ENCODE peak calls at places on chromosomes 1 and 21, in seven cellular contexts. One of them, this sample, is unnamed.

GRCh38 chr1:34844252-34844634 is 15.3 kb downstream of the SMIM12 start:
- DNase-seq in bronchial epithelial cell: peak
- DNase-seq in BE2C: no peak
- DNase-seq in CD8-positive, alpha-beta T cell: no peak
- DNase-seq in kidney epithelial cell: no peak
- DNase-seq in breast epithelium: no peak
- DNase-seq in body of pancreas: no peak
- DNase-seq in this sample: no peak

GRCh38 chr1:30763654-30764248 is 6.2 kb upstream of the LAPTM5 start:
- DNase-seq in kidney epithelial cell: peak
- DNase-seq in CD8-positive, alpha-beta T cell: no peak
- DNase-seq in BE2C: no peak
- DNase-seq in body of pancreas: no peak
- DNase-seq in breast epithelium: no peak
- DNase-seq in bronchial epithelial cell: no peak
- DNase-seq in this sample: no peak

GRCh38 chr1:40630488-40631223 is 34.8 kb downstream of the RIMS3 start:
- DNase-seq in BE2C: peak
- DNase-seq in body of pancreas: peak
- DNase-seq in kidney epithelial cell: no peak
- DNase-seq in breast epithelium: no peak
- DNase-seq in CD8-positive, alpha-beta T cell: no peak
- DNase-seq in bronchial epithelial cell: peak
- DNase-seq in this sample: no peak

GRCh38 chr1:42981406-42981805 is 22.7 kb upstream of the SLC2A1 start:
- DNase-seq in breast epithelium: no peak
- DNase-seq in CD8-positive, alpha-beta T cell: no peak
- DNase-seq in bronchial epithelial cell: no peak
- DNase-seq in body of pancreas: no peak
- DNase-seq in kidney epithelial cell: no peak
- DNase-seq in BE2C: no peak
- DNase-seq in this sample: no peak

GRCh38 chr21:32412162-32412997 is at the start of gene EVA1C:
- DNase-seq in CD8-positive, alpha-beta T cell: peak
- DNase-seq in kidney epithelial cell: no peak
- DNase-seq in bronchial epithelial cell: peak
- DNase-seq in BE2C: peak
- DNase-seq in breast epithelium: peak
- DNase-seq in body of pancreas: peak
- DNase-seq in this sample: no peak

GRCh38 chr1:228983231-228983660 is 248.0 kb downstream of the RHOU start:
- DNase-seq in CD8-positive, alpha-beta T cell: no peak
- DNase-seq in bronchial epithelial cell: no peak
- DNase-seq in breast epithelium: no peak
- DNase-seq in kidney epithelial cell: no peak
- DNase-seq in body of pancreas: no peak
- DNase-seq in BE2C: no peak
- DNase-seq in this sample: no peak

GRCh38 chr21:33682992-33683627 is 40.8 kb downstream of the ITSN1 start:
- DNase-seq in body of pancreas: no peak
- DNase-seq in BE2C: no peak
- DNase-seq in kidney epithelial cell: peak
- DNase-seq in breast epithelium: no peak
- DNase-seq in bronchial epithelial cell: peak
- DNase-seq in CD8-positive, alpha-beta T cell: no peak
- DNase-seq in this sample: peak

GRCh38 chr1:106677721-106678120 is 378.8 kb upstream of the PRMT6 start:
- DNase-seq in bronchial epithelial cell: no peak
- DNase-seq in kidney epithelial cell: no peak
- DNase-seq in breast epithelium: no peak
- DNase-seq in BE2C: no peak
- DNase-seq in body of pancreas: no peak
- DNase-seq in CD8-positive, alpha-beta T cell: no peak
- DNase-seq in this sample: peak

GRCh38 chr1:35539073-35539823 is 18.0 kb downstream of the KIAA0319L start:
- DNase-seq in BE2C: no peak
- DNase-seq in CD8-positive, alpha-beta T cell: no peak
- DNase-seq in breast epithelium: no peak
- DNase-seq in kidney epithelial cell: no peak
- DNase-seq in body of pancreas: no peak
- DNase-seq in bronchial epithelial cell: peak
- DNase-seq in this sample: no peak

GRCh38 chr21:34545079-34545884 is 33.3 kb upstream of the KCNE1 start:
- DNase-seq in body of pancreas: peak
- DNase-seq in CD8-positive, alpha-beta T cell: no peak
- DNase-seq in BE2C: no peak
- DNase-seq in breast epithelium: peak
- DNase-seq in bronchial epithelial cell: peak
- DNase-seq in kidney epithelial cell: peak
- DNase-seq in this sample: no peak

GRCh38 chr1:31054349-31054748 is 11.2 kb downstream of the PUM1 start:
- DNase-seq in body of pancreas: no peak
- DNase-seq in CD8-positive, alpha-beta T cell: no peak
- DNase-seq in kidney epithelial cell: no peak
- DNase-seq in bronchial epithelial cell: no peak
- DNase-seq in breast epithelium: no peak
- DNase-seq in BE2C: no peak
- DNase-seq in this sample: no peak

GRCh38 chr1:145926706-145927072 is 595 bp downstream of the RBM8A start:
- DNase-seq in kidney epithelial cell: no peak
- DNase-seq in BE2C: no peak
- DNase-seq in CD8-positive, alpha-beta T cell: no peak
- DNase-seq in body of pancreas: no peak
- DNase-seq in breast epithelium: no peak
- DNase-seq in bronchial epithelial cell: no peak
- DNase-seq in this sample: no peak

GRCh38 chr1:221039616-221040015 is 160.4 kb downstream of the HLX start:
- DNase-seq in kidney epithelial cell: no peak
- DNase-seq in BE2C: peak
- DNase-seq in bronchial epithelial cell: no peak
- DNase-seq in body of pancreas: no peak
- DNase-seq in breast epithelium: no peak
- DNase-seq in CD8-positive, alpha-beta T cell: no peak
- DNase-seq in this sample: no peak

GRCh38 chr1:13556224-13556764 is 27.3 kb upstream of the PDPN start:
- DNase-seq in CD8-positive, alpha-beta T cell: no peak
- DNase-seq in breast epithelium: no peak
- DNase-seq in body of pancreas: no peak
- DNase-seq in kidney epithelial cell: no peak
- DNase-seq in bronchial epithelial cell: no peak
- DNase-seq in BE2C: no peak
- DNase-seq in this sample: no peak

GRCh38 chr1:186682721-186683120 is 2.5 kb upstream of the PTGS2 start:
- DNase-seq in breast epithelium: no peak
- DNase-seq in bronchial epithelial cell: peak
- DNase-seq in body of pancreas: no peak
- DNase-seq in kidney epithelial cell: no peak
- DNase-seq in CD8-positive, alpha-beta T cell: no peak
- DNase-seq in BE2C: no peak
- DNase-seq in this sample: no peak
- TF ChIP-seq CTCF in breast epithelium: no peak
- TF ChIP-seq CTCF in bronchial epithelial cell: peak
- TF ChIP-seq CTCF in body of pancreas: no peak
- TF ChIP-seq CTCF in kidney epithelial cell: peak
- TF ChIP-seq CTCF in CD8-positive, alpha-beta T cell: no peak
- TF ChIP-seq CTCF in BE2C: no peak
- TF ChIP-seq CTCF in this sample: peak

DNA sequence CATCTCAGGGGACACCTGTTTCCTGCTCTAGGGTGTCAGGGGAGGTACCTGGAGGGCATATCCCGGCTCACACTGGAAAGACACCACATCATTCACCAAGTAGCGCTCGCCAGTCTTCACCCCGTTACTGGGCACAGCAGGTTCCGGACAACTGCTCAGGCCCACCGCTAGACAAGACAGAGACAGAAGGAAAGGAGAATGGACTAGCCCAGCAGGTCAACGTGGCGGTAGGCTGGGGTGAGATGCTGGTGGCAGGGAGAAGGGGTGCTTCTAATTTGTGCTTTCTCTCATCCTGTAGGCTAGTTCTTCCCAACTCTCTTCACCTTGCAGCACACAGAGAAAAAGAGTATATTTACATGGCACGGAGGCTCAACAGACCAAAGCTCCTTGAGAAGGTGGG is 145.0 kb downstream of the ZSCAN20 start:
- DNase-seq in body of pancreas: no peak
- DNase-seq in BE2C: no peak
- DNase-seq in breast epithelium: no peak
- DNase-seq in kidney epithelial cell: no peak
- DNase-seq in bronchial epithelial cell: no peak
- DNase-seq in CD8-positive, alpha-beta T cell: no peak
- DNase-seq in this sample: no peak
- H3K4me3 ChIP-seq in body of pancreas: no peak
- H3K4me3 ChIP-seq in BE2C: no peak
- H3K4me3 ChIP-seq in breast epithelium: no peak
- H3K4me3 ChIP-seq in kidney epithelial cell: no peak
- H3K4me3 ChIP-seq in bronchial epithelial cell: no peak
- H3K4me3 ChIP-seq in CD8-positive, alpha-beta T cell: no peak
- H3K4me3 ChIP-seq in this sample: no peak

GRCh38 chr1:11357291-11357690 is 84.3 kb downstream of the UBIAD1 start:
- DNase-seq in CD8-positive, alpha-beta T cell: no peak
- DNase-seq in body of pancreas: no peak
- DNase-seq in bronchial epithelial cell: no peak
- DNase-seq in kidney epithelial cell: no peak
- DNase-seq in breast epithelium: no peak
- DNase-seq in BE2C: no peak
- DNase-seq in this sample: no peak

GRCh38 chr1:11352058-11352715 is 79.2 kb downstream of the UBIAD1 start:
- DNase-seq in body of pancreas: no peak
- DNase-seq in CD8-positive, alpha-beta T cell: no peak
- DNase-seq in kidney epithelial cell: no peak
- DNase-seq in bronchial epithelial cell: no peak
- DNase-seq in breast epithelium: no peak
- DNase-seq in BE2C: no peak
- DNase-seq in this sample: no peak

GRCh38 chr1:11358991-11359390 is 86.0 kb downstream of the UBIAD1 start:
- DNase-seq in breast epithelium: no peak
- DNase-seq in kidney epithelial cell: no peak
- DNase-seq in CD8-positive, alpha-beta T cell: no peak
- DNase-seq in bronchial epithelial cell: no peak
- DNase-seq in body of pancreas: no peak
- DNase-seq in BE2C: no peak
- DNase-seq in this sample: no peak

GRCh38 chr1:11354893-11355593 is 82.0 kb downstream of the UBIAD1 start:
- DNase-seq in CD8-positive, alpha-beta T cell: no peak
- DNase-seq in breast epithelium: no peak
- DNase-seq in BE2C: no peak
- DNase-seq in body of pancreas: no peak
- DNase-seq in bronchial epithelial cell: no peak
- DNase-seq in kidney epithelial cell: no peak
- DNase-seq in this sample: no peak

DNA sequence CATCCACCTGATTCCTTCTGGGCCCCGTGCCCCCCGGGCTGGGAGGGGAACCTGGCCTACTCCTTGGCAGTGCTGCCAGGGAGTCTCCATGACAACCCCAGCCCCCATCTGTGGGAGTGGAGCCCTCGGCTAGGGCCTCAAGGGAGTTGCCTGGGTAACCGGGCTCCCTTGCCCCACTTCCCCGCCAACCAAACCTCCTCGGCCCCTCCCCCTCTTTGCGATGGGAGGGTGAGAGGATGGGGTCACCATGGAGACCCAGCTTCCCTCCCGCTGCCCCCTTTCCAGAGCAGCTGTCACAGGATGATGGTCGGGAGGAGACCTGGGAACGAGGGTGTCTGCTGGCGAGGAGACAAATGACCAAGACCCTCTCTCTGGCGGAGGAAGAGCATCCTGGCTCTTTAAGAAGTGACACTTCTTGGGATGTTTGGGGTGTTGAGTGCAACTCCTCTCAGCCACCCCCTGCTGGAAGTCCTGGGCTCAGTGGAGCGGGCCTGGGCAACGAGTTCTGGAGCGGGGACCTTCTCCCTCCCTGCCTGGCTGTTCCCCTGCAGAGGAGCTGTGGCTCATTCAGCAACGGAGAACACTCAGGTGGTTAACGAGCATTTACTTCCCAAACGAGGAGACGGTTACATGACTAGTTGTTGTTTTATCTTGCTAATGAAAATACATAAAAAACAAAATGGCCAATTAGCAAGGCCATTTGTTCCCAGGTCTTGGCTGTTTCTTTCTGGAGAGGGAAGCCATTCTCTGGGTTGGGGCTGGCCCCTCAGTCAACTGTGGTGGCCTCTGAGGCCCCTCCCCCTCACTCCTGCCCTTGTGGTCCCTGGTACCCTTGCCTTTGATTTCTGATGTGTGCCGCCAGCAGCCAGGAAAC is 82.8 kb downstream of the UBIAD1 start:
- DNase-seq in bronchial epithelial cell: no peak
- DNase-seq in breast epithelium: no peak
- DNase-seq in kidney epithelial cell: no peak
- DNase-seq in CD8-positive, alpha-beta T cell: no peak
- DNase-seq in BE2C: peak
- DNase-seq in body of pancreas: no peak
- DNase-seq in this sample: no peak
- TF ChIP-seq CTCF in bronchial epithelial cell: no peak
- TF ChIP-seq CTCF in breast epithelium: no peak
- TF ChIP-seq CTCF in kidney epithelial cell: no peak
- TF ChIP-seq CTCF in CD8-positive, alpha-beta T cell: no peak
- TF ChIP-seq CTCF in BE2C: no peak
- TF ChIP-seq CTCF in body of pancreas: no peak
- TF ChIP-seq CTCF in this sample: no peak

GRCh38 chr1:204828352-204828850 is 42.3 kb upstream of the NFASC start:
- DNase-seq in BE2C: peak
- DNase-seq in breast epithelium: peak
- DNase-seq in kidney epithelial cell: no peak
- DNase-seq in CD8-positive, alpha-beta T cell: no peak
- DNase-seq in body of pancreas: peak
- DNase-seq in bronchial epithelial cell: no peak
- DNase-seq in this sample: no peak
- H3K4me3 ChIP-seq in BE2C: peak
- H3K4me3 ChIP-seq in breast epithelium: peak
- H3K4me3 ChIP-seq in kidney epithelial cell: no peak
- H3K4me3 ChIP-seq in CD8-positive, alpha-beta T cell: no peak
- H3K4me3 ChIP-seq in body of pancreas: no peak
- H3K4me3 ChIP-seq in bronchial epithelial cell: no peak
- H3K4me3 ChIP-seq in this sample: peak

GRCh38 chr1:119547306-119547705 is 40.3 kb downstream of the HSD3B1 start:
- DNase-seq in BE2C: no peak
- DNase-seq in kidney epithelial cell: no peak
- DNase-seq in body of pancreas: no peak
- DNase-seq in bronchial epithelial cell: no peak
- DNase-seq in CD8-positive, alpha-beta T cell: no peak
- DNase-seq in breast epithelium: no peak
- DNase-seq in this sample: no peak

GRCh38 chr1:119542492-119542946 is 35.5 kb downstream of the HSD3B1 start:
- DNase-seq in CD8-positive, alpha-beta T cell: no peak
- DNase-seq in BE2C: no peak
- DNase-seq in kidney epithelial cell: no peak
- DNase-seq in body of pancreas: peak
- DNase-seq in breast epithelium: no peak
- DNase-seq in bronchial epithelial cell: peak
- DNase-seq in this sample: no peak

GRCh38 chr1:119546641-119547040 is 39.6 kb downstream of the HSD3B1 start:
- DNase-seq in breast epithelium: no peak
- DNase-seq in body of pancreas: no peak
- DNase-seq in bronchial epithelial cell: no peak
- DNase-seq in BE2C: no peak
- DNase-seq in CD8-positive, alpha-beta T cell: no peak
- DNase-seq in kidney epithelial cell: no peak
- DNase-seq in this sample: no peak

GRCh38 chr1:119541389-119541788 is 34.4 kb downstream of the HSD3B1 start:
- DNase-seq in bronchial epithelial cell: peak
- DNase-seq in body of pancreas: no peak
- DNase-seq in breast epithelium: no peak
- DNase-seq in BE2C: no peak
- DNase-seq in CD8-positive, alpha-beta T cell: no peak
- DNase-seq in kidney epithelial cell: no peak
- DNase-seq in this sample: no peak

GRCh38 chr1:119544165-119544762 is 37.3 kb downstream of the HSD3B1 start:
- DNase-seq in BE2C: peak
- DNase-seq in CD8-positive, alpha-beta T cell: no peak
- DNase-seq in breast epithelium: no peak
- DNase-seq in body of pancreas: peak
- DNase-seq in kidney epithelial cell: no peak
- DNase-seq in bronchial epithelial cell: peak
- DNase-seq in this sample: no peak
- TF ChIP-seq CTCF in BE2C: peak
- TF ChIP-seq CTCF in CD8-positive, alpha-beta T cell: no peak
- TF ChIP-seq CTCF in breast epithelium: no peak
- TF ChIP-seq CTCF in body of pancreas: peak
- TF ChIP-seq CTCF in kidney epithelial cell: peak
- TF ChIP-seq CTCF in bronchial epithelial cell: peak
- TF ChIP-seq CTCF in this sample: peak